ENCODE peak calls at places on chromosomes 16 and 17, in five cellular contexts. B is heart left ventricle; R is effector memory CD4-positive, alpha-beta T cell; Z is osteoblast; W is lower lobe of right lung. A is an unnamed sample.

GRCh38 chr17:50493744-50494143 is 14.5 kb upstream of the MYCBPAP start:
- DNase-seq in B (no peak), R (no peak), Z (no peak), W (no peak), A (no peak)

GRCh38 chr16:16120044-16120381 is 103.3 kb downstream of the ABCC6 start:
- DNase-seq in B (no peak), R (no peak), Z (no peak), W (no peak), A (no peak)

GRCh38 chr17:1484060-1484535 is 8.4 kb downstream of the MYO1C start:
- DNase-seq in B (no peak), R (no peak), Z (peak; percentile 81), W (no peak), A (no peak)

GRCh38 chr16:17469011-17469741 is 1.6 kb downstream of the XYLT1 start:
- DNase-seq in B (no peak), R (no peak), Z (peak; percentile 97), W (no peak), A (no peak)

GRCh38 chr16:71855937-71856662 is 10.3 kb downstream of the ATXN1L start:
- DNase-seq in B (no peak), R (no peak), Z (no peak), W (no peak), A (no peak)

GRCh38 chr16:11133344-11133921 is 122.6 kb downstream of the SOCS1 start:
- DNase-seq in B (peak; percentile 78), R (no peak), Z (peak; percentile 94), W (peak; percentile 86), A (no peak)

GRCh38 chr17:80137131-80137530 is 9.8 kb downstream of the EIF4A3 start:
- DNase-seq in B (no peak), R (no peak), Z (no peak), W (no peak), A (no peak)

GRCh38 chr17:18107061-18107460 is 1.5 kb upstream of the MYO15A start:
- DNase-seq in B (no peak), R (no peak), Z (peak; percentile 50), W (no peak), A (no peak)

GRCh38 chr16:87436225-87437172 is 44.4 kb downstream of the MAP1LC3B start:
- DNase-seq in B (no peak), R (no peak), Z (no peak), W (no peak), A (no peak)

GRCh38 chr17:19766421-19767270 is 18.5 kb upstream of the ALDH3A1 start:
- DNase-seq in B (peak; percentile 77), R (peak; percentile 64), Z (peak; percentile 93), W (peak; percentile 82), A (peak; percentile 66)

GRCh38 chr17:82065193-82065637 is 389 bp downstream of the DUS1L start:
- DNase-seq in B (no peak), R (peak; percentile 12), Z (peak; percentile 98), W (no peak), A (no peak)

GRCh38 chr17:6756425-6757012 is 673 bp downstream of the XAF1 start:
- DNase-seq in B (no peak), R (no peak), Z (no peak), W (no peak), A (no peak)

GRCh38 chr17:879546-879945 is 97.4 kb downstream of the MRM3 start:
- DNase-seq in B (peak; percentile 80), R (peak; percentile 48), Z (peak; percentile 92), W (peak; percentile 88), A (peak; percentile 50)

GRCh38 chr17:63665527-63666214 is 34.3 kb downstream of the LIMD2 start:
- DNase-seq in B (peak; percentile 32), R (no peak), Z (no peak), W (no peak), A (no peak)

GRCh38 chr16:70770968-70771552 is 29.9 kb downstream of the VAC14 start:
- DNase-seq in B (peak; percentile 50), R (peak; percentile 17), Z (peak; percentile 93), W (no peak), A (peak; percentile 44)

GRCh38 chr16:14505846-14506245 is 124.2 kb downstream of the PARN start:
- DNase-seq in B (no peak), R (no peak), Z (no peak), W (no peak), A (no peak)

GRCh38 chr17:66747561-66748275 is 87.2 kb upstream of the CACNG5 start:
- DNase-seq in B (no peak), R (no peak), Z (peak; percentile 96), W (no peak), A (no peak)

GRCh38 chr17:61361084-61361483 is 38.6 kb upstream of the TBX2 start:
- DNase-seq in B (no peak), R (no peak), Z (peak; percentile 96), W (no peak), A (no peak)

GRCh38 chr17:15232517-15232915 is 32.6 kb downstream of the PMP22 start:
- DNase-seq in B (peak; percentile 36), R (no peak), Z (peak; percentile 69), W (no peak), A (no peak)

GRCh38 chr16:787261-787966 is 767 bp downstream of the RPUSD1 start:
- DNase-seq in B (no peak), R (no peak), Z (no peak), W (peak; percentile 60), A (no peak)

GRCh38 chr17:77212081-77212832 is 71.5 kb downstream of the SEC14L1 start:
- DNase-seq in B (no peak), R (no peak), Z (peak; percentile 35), W (no peak), A (no peak)

GRCh38 chr17:7982171-7982570 is 20.2 kb upstream of the GUCY2D start:
- DNase-seq in B (no peak), R (no peak), Z (peak; percentile 87), W (no peak), A (no peak)

GRCh38 chr16:62036101-62036806 is at the start of gene CDH8:
- DNase-seq in B (no peak), R (no peak), Z (no peak), W (peak; percentile 46), A (no peak)

GRCh38 chr16:19645557-19645981 is 72.5 kb downstream of the KNOP1 start:
- DNase-seq in B (peak; percentile 74), R (no peak), Z (no peak), W (no peak), A (no peak)

GRCh38 chr16:87895641-87896141 is 26.4 kb upstream of the SLC7A5 start:
- DNase-seq in B (no peak), R (peak; percentile 14), Z (peak; percentile 80), W (peak; percentile 58), A (no peak)

GRCh38 chr16:3408561-3409197 is 7.7 kb downstream of the ZNF174 start:
- DNase-seq in B (no peak), R (no peak), Z (no peak), W (no peak), A (no peak)

DNA sequence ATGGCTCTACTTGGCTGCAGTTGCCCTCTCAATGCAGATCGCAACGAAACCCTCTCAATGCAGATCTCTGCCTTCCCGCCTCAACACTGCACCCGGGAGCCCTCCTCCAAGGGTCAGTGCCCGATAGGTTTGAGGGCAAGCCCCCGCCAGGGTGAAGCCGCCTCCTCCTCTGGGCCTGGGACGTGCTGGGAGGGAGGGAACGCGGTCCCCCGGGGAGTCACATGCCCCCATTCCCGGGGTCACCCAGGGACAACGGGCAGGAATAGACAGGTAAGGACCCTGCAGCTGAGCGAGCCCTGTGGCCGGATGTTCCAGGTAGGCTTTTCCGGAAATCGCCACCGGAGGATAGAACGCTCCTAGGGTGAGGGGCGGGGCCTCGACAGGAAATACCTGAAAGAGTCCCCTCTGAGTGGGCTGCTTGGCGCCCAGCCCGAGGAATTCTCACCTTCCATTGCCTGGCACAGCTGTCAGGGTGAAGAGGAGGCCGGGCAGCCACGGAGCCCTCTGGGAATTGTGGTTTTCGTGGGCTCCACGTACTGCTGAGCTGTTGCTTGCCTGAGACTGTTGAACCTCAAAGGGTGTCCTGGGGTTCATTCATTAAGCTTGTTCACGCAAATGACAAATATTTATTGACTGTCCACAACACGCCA is 12.8 kb downstream of the ZNF174 start:
- DNase-seq in B (no peak), R (no peak), Z (no peak), W (no peak), A (no peak)
- H3K9me3 ChIP-seq in B (peaks cover 97% of the 10 kb centered on the region), R (peaks cover 42% of the 10 kb centered on the region), Z (peaks cover 13% of the 10 kb centered on the region), W (peaks cover 77% of the 10 kb centered on the region), A (peaks cover 15% of the 10 kb centered on the region)

GRCh38 chr16:35182943-35183550 is 1723.6 kb downstream of the TP53TG3F start:
- DNase-seq in B (no peak), R (no peak), Z (peak; percentile 17), W (no peak), A (no peak)

GRCh38 chr16:35180970-35181369 is 1721.6 kb downstream of the TP53TG3F start:
- DNase-seq in B (no peak), R (no peak), Z (no peak), W (no peak), A (no peak)

GRCh38 chr16:35184356-35184870 is 1725.0 kb downstream of the TP53TG3F start:
- DNase-seq in B (no peak), R (no peak), Z (peak; percentile 15), W (no peak), A (no peak)

GRCh38 chr16:35181422-35182030 is 1722.1 kb downstream of the TP53TG3F start:
- DNase-seq in B (no peak), R (no peak), Z (no peak), W (no peak), A (no peak)

GRCh38 chr16:35182043-35182677 is 1722.7 kb downstream of the TP53TG3F start:
- DNase-seq in B (no peak), R (no peak), Z (peak; percentile 5), W (no peak), A (no peak)
- H3K9me3 ChIP-seq in B (no peaks in the 10 kb centered on the region), R (peaks cover 4% of the 10 kb centered on the region), Z (peaks cover 6% of the 10 kb centered on the region), W (no peaks in the 10 kb centered on the region), A (no peaks in the 10 kb centered on the region)

DNA sequence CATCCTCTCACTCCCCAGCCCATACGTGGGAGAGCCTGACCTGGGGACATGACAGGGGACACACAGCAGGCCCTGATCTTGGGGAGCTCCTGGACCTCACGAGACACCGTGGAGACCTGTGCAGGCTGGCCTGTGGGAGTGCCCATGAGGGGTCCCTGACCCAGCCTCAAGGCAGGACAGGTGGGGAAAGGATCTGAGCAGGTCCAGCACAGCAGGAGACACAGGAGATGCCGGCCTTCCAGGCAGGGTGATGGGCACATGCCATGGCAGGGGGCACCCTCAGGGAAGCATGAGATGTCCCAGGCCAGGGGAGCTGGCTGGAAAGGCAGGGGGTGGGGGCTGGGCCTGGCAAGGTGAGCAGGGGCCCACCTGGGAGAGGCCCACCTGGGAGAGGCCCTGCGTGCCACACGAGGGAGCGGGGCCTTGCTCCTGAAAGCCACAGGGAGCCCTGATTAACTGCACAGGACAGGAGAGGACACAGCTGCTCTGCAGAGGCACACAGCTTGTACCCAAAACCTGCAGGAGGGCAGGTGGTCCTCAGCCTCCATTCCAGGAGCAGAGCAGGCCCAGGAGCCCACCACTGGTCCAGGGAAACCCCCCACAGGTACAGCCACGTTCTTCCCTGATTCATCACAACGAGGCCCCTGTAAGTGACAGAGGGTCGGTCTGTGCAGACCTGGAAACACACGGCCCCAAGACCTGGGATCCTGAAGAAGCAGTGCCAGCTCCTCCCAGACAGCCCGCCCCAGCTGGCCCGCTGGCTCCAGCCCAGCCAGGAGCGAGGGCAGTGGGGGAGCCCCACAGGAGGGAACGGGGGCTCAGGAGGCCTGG is 26.6 kb upstream of the KRT17 start:
- DNase-seq in B (no peak), R (no peak), Z (peak; percentile 62), W (no peak), A (no peak)
- H3K9me3 ChIP-seq in B (no peaks in the 10 kb centered on the region), R (no peaks in the 10 kb centered on the region), Z (no peaks in the 10 kb centered on the region), W (no peaks in the 10 kb centered on the region), A (no peaks in the 10 kb centered on the region)

DNA sequence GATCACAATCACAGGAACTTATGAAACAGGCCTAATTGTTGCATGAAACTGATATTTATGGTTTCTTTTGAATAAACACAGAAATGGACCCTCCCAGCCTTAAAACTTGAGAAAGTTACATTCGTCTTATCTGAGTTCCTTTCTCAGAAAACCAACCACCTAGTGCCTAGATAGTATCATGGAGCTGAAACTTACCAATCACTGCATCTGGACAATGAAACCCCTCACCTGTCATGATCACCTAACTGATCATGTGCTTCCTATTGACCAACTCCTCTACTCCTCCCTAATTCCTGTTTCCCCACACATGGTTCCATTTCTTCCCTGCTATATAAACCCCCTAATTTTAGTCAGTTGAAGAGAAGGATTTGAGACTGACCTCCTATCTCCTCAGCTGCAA is 216.1 kb downstream of the SLC39A11 start:
- DNase-seq in B (no peak), R (no peak), Z (no peak), W (no peak), A (no peak)
- H3K9me3 ChIP-seq in B (peaks cover 43% of the 10 kb centered on the region), R (no peaks in the 10 kb centered on the region), Z (peaks cover 3% of the 10 kb centered on the region), W (peaks cover 30% of the 10 kb centered on the region), A (no peaks in the 10 kb centered on the region)

A was measured in T-helper 17 cell.